ENCODE peak calls at places on chromosomes 16 and 17, in nine cellular contexts. V is A549, P is transverse colon, K is ovary, A is body of pancreas, N is prostate gland, R is adrenal gland, F is HepG2, T is testis. Z is an unnamed sample.

GRCh38 chr16:9089660-9090059 is 1.8 kb upstream of the HAPSTR1 start:
- DNase-seq in F (no peak), A (no peak), R (no peak), P (no peak), N (no peak), K (no peak), V (no peak), T (no peak), Z (no peak)

GRCh38 chr16:80932725-80933124 is 74.0 kb downstream of the CMC2 start:
- DNase-seq in P (peak), K (peak), F (no peak), T (peak), V (peak), N (peak), A (peak), R (peak), Z (peak)

GRCh38 chr17:48544356-48545021 is 420 bp downstream of the HOXB2 start:
- DNase-seq in F (no peak), A (peak), N (peak), V (no peak), R (peak), T (peak), P (peak), K (peak), Z (peak)

GRCh38 chr17:45225051-45225700 is 3.5 kb downstream of the FMNL1 start:
- DNase-seq in P (no peak), N (no peak), K (no peak), A (no peak), F (no peak), V (peak), T (no peak), R (no peak), Z (peak)

GRCh38 chr16:265002-265529 is 10.7 kb downstream of the RGS11 start:
- DNase-seq in T (no peak), A (no peak), V (no peak), F (no peak), R (no peak), P (no peak), N (no peak), K (no peak), Z (no peak)

GRCh38 chr17:74512624-74513084 is 18.6 kb downstream of the CD300LB start:
- DNase-seq in V (peak), P (no peak), N (no peak), K (no peak), R (no peak), A (peak), F (no peak), T (no peak), Z (no peak)

GRCh38 chr16:56844056-56844455 is 21.0 kb upstream of the SLC12A3 start:
- DNase-seq in F (no peak), N (no peak), V (no peak), P (no peak), K (no peak), A (no peak), T (no peak), R (no peak), Z (no peak)

GRCh38 chr17:81656118-81656743 is at the start of gene PDE6G:
- DNase-seq in R (no peak), K (no peak), T (no peak), P (no peak), A (no peak), N (no peak), V (no peak), F (no peak), Z (no peak)

GRCh38 chr17:72702136-72702735 is 390.3 kb downstream of the SLC39A11 start:
- DNase-seq in V (peak), T (no peak), A (no peak), F (peak), P (no peak), R (no peak), K (no peak), N (no peak), Z (no peak)

DNA sequence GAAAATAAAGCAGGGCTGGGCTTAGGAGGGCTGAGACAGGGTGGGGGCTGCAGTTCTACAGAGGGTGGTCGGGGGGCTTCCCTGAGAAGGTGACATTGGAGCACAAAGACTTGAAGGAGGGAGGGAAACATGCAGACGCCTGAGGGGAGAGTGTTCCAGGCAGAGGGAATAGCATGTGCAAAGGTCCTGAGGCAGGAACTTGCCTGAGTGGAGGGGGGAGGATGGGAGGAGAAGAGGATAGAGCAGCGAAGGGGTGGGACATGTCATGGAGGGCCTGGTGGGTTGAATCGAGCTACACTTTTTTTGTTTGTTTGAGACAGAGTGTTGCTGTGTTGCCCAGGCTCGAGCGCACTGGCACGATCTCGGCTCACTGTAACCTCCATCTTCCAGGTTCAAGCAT is 33.0 kb downstream of the GINS3 start:
- DNase-seq in K (no peak), A (no peak), P (no peak), R (no peak), N (no peak), T (no peak), V (no peak), F (no peak), Z (no peak)
- H3K27ac ChIP-seq in K (no peak), A (no peak), P (peak), R (peak), N (no peak), T (peak), V (no peak), F (no peak), Z (peak)

DNA sequence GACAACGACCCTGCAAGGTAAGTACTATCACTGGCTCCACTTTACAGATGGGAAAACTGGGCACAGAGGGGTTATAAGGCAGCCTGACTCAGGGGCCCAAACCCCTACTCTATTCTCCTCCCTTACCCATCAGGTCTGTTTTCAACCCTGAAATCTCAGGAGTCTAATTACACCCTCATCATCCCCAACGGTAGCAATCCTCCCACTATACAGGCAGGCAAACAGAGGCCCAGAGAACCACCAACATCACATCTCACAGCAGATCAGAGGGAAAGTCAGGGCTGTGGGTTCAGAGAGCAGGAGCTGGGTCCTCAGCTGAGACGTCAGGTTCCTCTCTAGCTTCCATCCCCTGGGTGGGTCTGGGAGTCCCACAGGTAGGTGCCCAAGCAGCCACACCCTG is 16.5 kb downstream of the JUP start:
- DNase-seq in V (no peak), F (no peak), K (no peak), T (no peak), N (no peak), P (no peak), A (no peak), R (no peak), Z (no peak)
- TF ChIP-seq POLR2A in V (no peak), F (no peak), K (no peak), T (no peak), N (no peak), P (no peak), A (no peak), R (no peak), Z (no peak)

GRCh38 chr16:27324851-27325301 is 11.1 kb downstream of the IL4R start:
- DNase-seq in V (no peak), K (no peak), F (no peak), T (no peak), N (no peak), P (peak), A (no peak), R (no peak), Z (no peak)
- H3K27ac ChIP-seq in V (no peak), K (no peak), F (no peak), T (no peak), N (peak), P (peak), A (no peak), R (peak), Z (no peak)

GRCh38 chr17:77124192-77124908 is 16.4 kb upstream of the SEC14L1 start:
- DNase-seq in R (peak), T (no peak), N (peak), V (peak), A (peak), P (no peak), K (no peak), F (no peak), Z (peak)

GRCh38 chr17:77126519-77126918 is 14.2 kb upstream of the SEC14L1 start:
- DNase-seq in A (peak), P (peak), V (peak), T (no peak), R (peak), K (no peak), F (no peak), N (no peak), Z (no peak)

GRCh38 chr17:77128895-77129567 is 11.7 kb upstream of the SEC14L1 start:
- DNase-seq in V (no peak), A (no peak), K (no peak), F (no peak), R (no peak), N (no peak), T (no peak), P (no peak), Z (no peak)

GRCh38 chr17:77127735-77128361 is 12.9 kb upstream of the SEC14L1 start:
- DNase-seq in A (peak), V (no peak), T (peak), R (peak), P (peak), N (peak), K (no peak), F (no peak), Z (peak)

DNA sequence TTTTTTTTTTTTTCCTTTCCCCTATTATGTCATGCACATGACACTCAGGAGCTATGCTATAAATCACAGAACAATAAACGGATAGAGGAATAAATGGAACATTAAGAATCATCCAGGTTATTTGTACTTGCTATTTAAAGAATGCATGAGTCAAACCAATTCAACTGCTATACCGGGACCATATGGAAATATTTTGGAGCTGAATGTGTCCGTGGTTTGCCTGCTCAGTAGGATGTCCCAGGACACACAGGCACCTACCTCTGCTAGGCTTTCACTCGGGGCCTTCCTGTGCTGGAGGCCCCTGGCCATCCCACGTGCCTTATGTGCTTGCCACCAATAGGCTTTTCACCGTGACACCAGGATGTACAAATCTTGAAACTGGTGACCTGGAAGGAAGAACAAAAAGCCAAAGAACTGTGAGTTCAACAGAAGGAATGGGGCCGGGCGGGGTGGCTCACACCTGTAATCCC is 15.3 kb upstream of the SEC14L1 start:
- DNase-seq in A (no peak), K (no peak), P (no peak), F (peak), T (no peak), R (no peak), V (peak), N (no peak), Z (no peak)
- TF ChIP-seq POLR2A in A (no peak), K (no peak), P (no peak), F (no peak), T (no peak), R (no peak), V (no peak), N (no peak), Z (peak)

DNA sequence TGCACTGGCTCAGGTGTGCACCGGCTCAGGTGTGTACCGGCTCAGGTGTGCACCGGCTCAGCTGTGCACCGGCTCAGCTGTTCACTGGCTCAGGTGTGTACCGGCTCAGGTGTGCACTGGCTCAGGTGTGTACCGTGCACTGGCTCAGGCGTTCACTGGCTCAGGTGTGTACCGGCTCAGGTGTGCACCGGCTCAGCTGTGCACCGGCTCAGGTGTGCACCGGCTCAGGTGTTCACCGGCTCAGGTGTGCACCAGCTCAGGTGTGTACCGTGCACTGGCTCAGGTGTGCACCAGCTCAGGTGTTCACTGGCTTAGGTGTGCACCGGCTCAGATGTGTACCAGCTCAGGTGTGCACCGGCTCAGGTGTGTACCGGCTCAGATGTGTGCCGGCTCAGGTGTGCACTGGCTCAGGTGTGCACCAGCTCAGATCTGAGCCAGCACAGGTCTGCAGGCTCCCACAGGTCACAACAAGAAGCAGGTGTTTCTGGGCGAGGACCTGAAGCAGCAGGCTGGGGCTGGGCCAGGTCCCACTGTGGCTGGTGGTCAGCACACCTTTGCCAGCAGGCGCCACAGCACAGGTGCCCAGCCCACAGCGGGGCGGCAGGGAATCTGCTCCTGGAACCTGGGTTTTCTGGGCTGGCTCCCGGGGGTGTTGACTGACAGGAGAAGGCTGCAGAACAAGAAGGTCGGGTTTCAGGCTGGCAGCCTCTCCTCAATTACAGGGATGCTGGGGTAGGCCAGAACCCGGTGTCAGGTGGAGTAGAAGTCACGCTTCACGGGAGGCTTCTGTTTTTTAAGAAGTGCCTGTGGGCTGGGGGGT is 17.2 kb downstream of the METRNL start:
- DNase-seq in K (no peak), V (no peak), R (no peak), T (no peak), F (no peak), N (peak), P (peak), A (peak), Z (no peak)
- H3K27ac ChIP-seq in K (no peak), V (no peak), R (no peak), T (no peak), F (no peak), N (no peak), P (no peak), A (peak), Z (no peak)